ENCODE peak calls at places on chromosomes 16 and 17, in eight cellular contexts. One of them, this sample, is unnamed.
A peak's percentile ranks its signal among the peaks of the same experiment; 100 is the strongest.

GRCh38 chr16:66551362-66551761 is 1.0 kb upstream of the CKLF start:
- DNase-seq in activated CD8-positive, alpha-beta T cell treated with anti-CD3 and anti-CD28 coated beads, Interleukin-2, amount 10 ng/mL, durations not matched to agents 7 days and 5 days: peak; percentile 67
- DNase-seq in cardiac fibroblast: peak; percentile 18
- DNase-seq in HTR-8/SVneo: peak; percentile 63
- DNase-seq in kidney glomerular epithelial cell: no peak
- DNase-seq in CD4-positive, alpha-beta T cell: peak; percentile 27
- DNase-seq in T-helper 9 cell: peak; percentile 46
- DNase-seq in activated CD4-positive, alpha-beta T cell treated with anti-CD3 and anti-CD28 coated beads for 1 hour: peak; percentile 35
- DNase-seq in this sample: peak; percentile 61

GRCh38 chr17:6241381-6241780 is 171.2 kb downstream of the WSCD1 start:
- DNase-seq in kidney glomerular epithelial cell: no peak
- DNase-seq in cardiac fibroblast: no peak
- DNase-seq in activated CD4-positive, alpha-beta T cell treated with anti-CD3 and anti-CD28 coated beads for 1 hour: no peak
- DNase-seq in CD4-positive, alpha-beta T cell: no peak
- DNase-seq in T-helper 9 cell: no peak
- DNase-seq in HTR-8/SVneo: no peak
- DNase-seq in activated CD8-positive, alpha-beta T cell treated with anti-CD3 and anti-CD28 coated beads, Interleukin-2, amount 10 ng/mL, durations not matched to agents 7 days and 5 days: no peak
- DNase-seq in this sample: no peak

GRCh38 chr17:71110326-71110725 is 941.0 kb downstream of the KCNJ2 start:
- DNase-seq in HTR-8/SVneo: no peak
- DNase-seq in activated CD8-positive, alpha-beta T cell treated with anti-CD3 and anti-CD28 coated beads, Interleukin-2, amount 10 ng/mL, durations not matched to agents 7 days and 5 days: no peak
- DNase-seq in kidney glomerular epithelial cell: no peak
- DNase-seq in T-helper 9 cell: no peak
- DNase-seq in activated CD4-positive, alpha-beta T cell treated with anti-CD3 and anti-CD28 coated beads for 1 hour: no peak
- DNase-seq in cardiac fibroblast: no peak
- DNase-seq in CD4-positive, alpha-beta T cell: no peak
- DNase-seq in this sample: no peak

GRCh38 chr16:23651943-23652468 is 10.7 kb downstream of the DCTN5 start:
- DNase-seq in activated CD8-positive, alpha-beta T cell treated with anti-CD3 and anti-CD28 coated beads, Interleukin-2, amount 10 ng/mL, durations not matched to agents 7 days and 5 days: no peak
- DNase-seq in activated CD4-positive, alpha-beta T cell treated with anti-CD3 and anti-CD28 coated beads for 1 hour: no peak
- DNase-seq in T-helper 9 cell: no peak
- DNase-seq in cardiac fibroblast: no peak
- DNase-seq in CD4-positive, alpha-beta T cell: no peak
- DNase-seq in HTR-8/SVneo: no peak
- DNase-seq in kidney glomerular epithelial cell: no peak
- DNase-seq in this sample: no peak

GRCh38 chr17:31581491-31581890 is 190.0 kb downstream of the RAB11FIP4 start:
- DNase-seq in CD4-positive, alpha-beta T cell: no peak
- DNase-seq in kidney glomerular epithelial cell: peak; percentile 36
- DNase-seq in HTR-8/SVneo: no peak
- DNase-seq in T-helper 9 cell: no peak
- DNase-seq in activated CD8-positive, alpha-beta T cell treated with anti-CD3 and anti-CD28 coated beads, Interleukin-2, amount 10 ng/mL, durations not matched to agents 7 days and 5 days: no peak
- DNase-seq in activated CD4-positive, alpha-beta T cell treated with anti-CD3 and anti-CD28 coated beads for 1 hour: no peak
- DNase-seq in cardiac fibroblast: peak; percentile 65
- DNase-seq in this sample: peak; percentile 38

GRCh38 chr16:79367822-79368221 is 232.7 kb downstream of the MAF start:
- DNase-seq in activated CD4-positive, alpha-beta T cell treated with anti-CD3 and anti-CD28 coated beads for 1 hour: no peak
- DNase-seq in cardiac fibroblast: no peak
- DNase-seq in activated CD8-positive, alpha-beta T cell treated with anti-CD3 and anti-CD28 coated beads, Interleukin-2, amount 10 ng/mL, durations not matched to agents 7 days and 5 days: no peak
- DNase-seq in kidney glomerular epithelial cell: no peak
- DNase-seq in T-helper 9 cell: no peak
- DNase-seq in CD4-positive, alpha-beta T cell: no peak
- DNase-seq in HTR-8/SVneo: no peak
- DNase-seq in this sample: no peak

GRCh38 chr17:7967751-7968150 is 34.7 kb upstream of the GUCY2D start:
- DNase-seq in HTR-8/SVneo: no peak
- DNase-seq in CD4-positive, alpha-beta T cell: no peak
- DNase-seq in cardiac fibroblast: no peak
- DNase-seq in T-helper 9 cell: no peak
- DNase-seq in activated CD4-positive, alpha-beta T cell treated with anti-CD3 and anti-CD28 coated beads for 1 hour: no peak
- DNase-seq in activated CD8-positive, alpha-beta T cell treated with anti-CD3 and anti-CD28 coated beads, Interleukin-2, amount 10 ng/mL, durations not matched to agents 7 days and 5 days: no peak
- DNase-seq in kidney glomerular epithelial cell: no peak
- DNase-seq in this sample: no peak

GRCh38 chr17:64661731-64661980 is 451 bp downstream of the SMURF2 start:
- DNase-seq in cardiac fibroblast: no peak
- DNase-seq in T-helper 9 cell: no peak
- DNase-seq in CD4-positive, alpha-beta T cell: no peak
- DNase-seq in activated CD8-positive, alpha-beta T cell treated with anti-CD3 and anti-CD28 coated beads, Interleukin-2, amount 10 ng/mL, durations not matched to agents 7 days and 5 days: no peak
- DNase-seq in HTR-8/SVneo: no peak
- DNase-seq in kidney glomerular epithelial cell: no peak
- DNase-seq in activated CD4-positive, alpha-beta T cell treated with anti-CD3 and anti-CD28 coated beads for 1 hour: no peak
- DNase-seq in this sample: peak; percentile 59

GRCh38 chr17:29593546-29594440 is 861 bp downstream of the ANKRD13B start:
- DNase-seq in activated CD8-positive, alpha-beta T cell treated with anti-CD3 and anti-CD28 coated beads, Interleukin-2, amount 10 ng/mL, durations not matched to agents 7 days and 5 days: peak; percentile 60
- DNase-seq in CD4-positive, alpha-beta T cell: no peak
- DNase-seq in activated CD4-positive, alpha-beta T cell treated with anti-CD3 and anti-CD28 coated beads for 1 hour: no peak
- DNase-seq in cardiac fibroblast: no peak
- DNase-seq in HTR-8/SVneo: peak; percentile 35
- DNase-seq in kidney glomerular epithelial cell: no peak
- DNase-seq in T-helper 9 cell: no peak
- DNase-seq in this sample: peak; percentile 29

GRCh38 chr17:67836205-67836987 is 11.1 kb downstream of the BPTF start:
- DNase-seq in CD4-positive, alpha-beta T cell: no peak
- DNase-seq in activated CD4-positive, alpha-beta T cell treated with anti-CD3 and anti-CD28 coated beads for 1 hour: no peak
- DNase-seq in activated CD8-positive, alpha-beta T cell treated with anti-CD3 and anti-CD28 coated beads, Interleukin-2, amount 10 ng/mL, durations not matched to agents 7 days and 5 days: no peak
- DNase-seq in T-helper 9 cell: no peak
- DNase-seq in kidney glomerular epithelial cell: no peak
- DNase-seq in HTR-8/SVneo: peak; percentile 23
- DNase-seq in cardiac fibroblast: peak; percentile 71
- DNase-seq in this sample: no peak

GRCh38 chr17:48335858-48336500 is 94.0 kb downstream of the SKAP1 start:
- DNase-seq in HTR-8/SVneo: peak; percentile 48
- DNase-seq in CD4-positive, alpha-beta T cell: no peak
- DNase-seq in T-helper 9 cell: no peak
- DNase-seq in activated CD4-positive, alpha-beta T cell treated with anti-CD3 and anti-CD28 coated beads for 1 hour: no peak
- DNase-seq in kidney glomerular epithelial cell: peak; percentile 44
- DNase-seq in activated CD8-positive, alpha-beta T cell treated with anti-CD3 and anti-CD28 coated beads, Interleukin-2, amount 10 ng/mL, durations not matched to agents 7 days and 5 days: no peak
- DNase-seq in cardiac fibroblast: peak; percentile 82
- DNase-seq in this sample: no peak

GRCh38 chr16:79932564-79932963 is 332.0 kb upstream of the MAF start:
- DNase-seq in CD4-positive, alpha-beta T cell: no peak
- DNase-seq in kidney glomerular epithelial cell: peak; percentile 6
- DNase-seq in activated CD8-positive, alpha-beta T cell treated with anti-CD3 and anti-CD28 coated beads, Interleukin-2, amount 10 ng/mL, durations not matched to agents 7 days and 5 days: no peak
- DNase-seq in HTR-8/SVneo: no peak
- DNase-seq in cardiac fibroblast: peak; percentile 7
- DNase-seq in T-helper 9 cell: no peak
- DNase-seq in activated CD4-positive, alpha-beta T cell treated with anti-CD3 and anti-CD28 coated beads for 1 hour: no peak
- DNase-seq in this sample: no peak

GRCh38 chr16:25014500-25015147 is 545 bp downstream of the ARHGAP17 start:
- DNase-seq in HTR-8/SVneo: no peak
- DNase-seq in kidney glomerular epithelial cell: peak; percentile 12
- DNase-seq in CD4-positive, alpha-beta T cell: peak; percentile 1
- DNase-seq in T-helper 9 cell: peak; percentile 8
- DNase-seq in activated CD8-positive, alpha-beta T cell treated with anti-CD3 and anti-CD28 coated beads, Interleukin-2, amount 10 ng/mL, durations not matched to agents 7 days and 5 days: peak; percentile 35
- DNase-seq in activated CD4-positive, alpha-beta T cell treated with anti-CD3 and anti-CD28 coated beads for 1 hour: no peak
- DNase-seq in cardiac fibroblast: peak; percentile 55
- DNase-seq in this sample: peak; percentile 54

GRCh38 chr16:24610421-24610765 is 71.0 kb downstream of the RBBP6 start:
- DNase-seq in cardiac fibroblast: peak; percentile 38
- DNase-seq in activated CD4-positive, alpha-beta T cell treated with anti-CD3 and anti-CD28 coated beads for 1 hour: no peak
- DNase-seq in CD4-positive, alpha-beta T cell: no peak
- DNase-seq in activated CD8-positive, alpha-beta T cell treated with anti-CD3 and anti-CD28 coated beads, Interleukin-2, amount 10 ng/mL, durations not matched to agents 7 days and 5 days: no peak
- DNase-seq in T-helper 9 cell: no peak
- DNase-seq in kidney glomerular epithelial cell: no peak
- DNase-seq in HTR-8/SVneo: no peak
- DNase-seq in this sample: peak; percentile 10

GRCh38 chr17:18140648-18141047 is 32.1 kb downstream of the MYO15A start:
- DNase-seq in activated CD8-positive, alpha-beta T cell treated with anti-CD3 and anti-CD28 coated beads, Interleukin-2, amount 10 ng/mL, durations not matched to agents 7 days and 5 days: no peak
- DNase-seq in CD4-positive, alpha-beta T cell: no peak
- DNase-seq in T-helper 9 cell: no peak
- DNase-seq in activated CD4-positive, alpha-beta T cell treated with anti-CD3 and anti-CD28 coated beads for 1 hour: no peak
- DNase-seq in cardiac fibroblast: no peak
- DNase-seq in kidney glomerular epithelial cell: no peak
- DNase-seq in HTR-8/SVneo: no peak
- DNase-seq in this sample: no peak

GRCh38 chr16:15843635-15844279 is 13.1 kb downstream of the MYH11 start:
- DNase-seq in CD4-positive, alpha-beta T cell: no peak
- DNase-seq in kidney glomerular epithelial cell: no peak
- DNase-seq in HTR-8/SVneo: no peak
- DNase-seq in cardiac fibroblast: no peak
- DNase-seq in T-helper 9 cell: no peak
- DNase-seq in activated CD4-positive, alpha-beta T cell treated with anti-CD3 and anti-CD28 coated beads for 1 hour: no peak
- DNase-seq in activated CD8-positive, alpha-beta T cell treated with anti-CD3 and anti-CD28 coated beads, Interleukin-2, amount 10 ng/mL, durations not matched to agents 7 days and 5 days: no peak
- DNase-seq in this sample: no peak

GRCh38 chr17:43974541-43975315 is 21.0 kb upstream of the PYY start:
- DNase-seq in kidney glomerular epithelial cell: no peak
- DNase-seq in activated CD8-positive, alpha-beta T cell treated with anti-CD3 and anti-CD28 coated beads, Interleukin-2, amount 10 ng/mL, durations not matched to agents 7 days and 5 days: no peak
- DNase-seq in T-helper 9 cell: no peak
- DNase-seq in cardiac fibroblast: no peak
- DNase-seq in activated CD4-positive, alpha-beta T cell treated with anti-CD3 and anti-CD28 coated beads for 1 hour: no peak
- DNase-seq in HTR-8/SVneo: no peak
- DNase-seq in CD4-positive, alpha-beta T cell: no peak
- DNase-seq in this sample: no peak

GRCh38 chr17:77494664-77495435 is 354.1 kb downstream of the SEC14L1 start:
- DNase-seq in HTR-8/SVneo: peak; percentile 93
- DNase-seq in CD4-positive, alpha-beta T cell: peak; percentile 67
- DNase-seq in T-helper 9 cell: peak; percentile 73
- DNase-seq in kidney glomerular epithelial cell: peak; percentile 22
- DNase-seq in activated CD4-positive, alpha-beta T cell treated with anti-CD3 and anti-CD28 coated beads for 1 hour: peak; percentile 67
- DNase-seq in activated CD8-positive, alpha-beta T cell treated with anti-CD3 and anti-CD28 coated beads, Interleukin-2, amount 10 ng/mL, durations not matched to agents 7 days and 5 days: peak; percentile 83
- DNase-seq in cardiac fibroblast: peak; percentile 74
- DNase-seq in this sample: peak; percentile 67

GRCh38 chr17:49993423-49994037 is 1.5 kb downstream of the DLX3 start:
- DNase-seq in kidney glomerular epithelial cell: no peak
- DNase-seq in activated CD8-positive, alpha-beta T cell treated with anti-CD3 and anti-CD28 coated beads, Interleukin-2, amount 10 ng/mL, durations not matched to agents 7 days and 5 days: peak; percentile 46
- DNase-seq in CD4-positive, alpha-beta T cell: no peak
- DNase-seq in activated CD4-positive, alpha-beta T cell treated with anti-CD3 and anti-CD28 coated beads for 1 hour: no peak
- DNase-seq in T-helper 9 cell: no peak
- DNase-seq in HTR-8/SVneo: no peak
- DNase-seq in cardiac fibroblast: no peak
- DNase-seq in this sample: no peak

GRCh38 chr17:27356091-27356705 is 62.3 kb downstream of the WSB1 start:
- DNase-seq in activated CD4-positive, alpha-beta T cell treated with anti-CD3 and anti-CD28 coated beads for 1 hour: no peak
- DNase-seq in CD4-positive, alpha-beta T cell: no peak
- DNase-seq in cardiac fibroblast: no peak
- DNase-seq in activated CD8-positive, alpha-beta T cell treated with anti-CD3 and anti-CD28 coated beads, Interleukin-2, amount 10 ng/mL, durations not matched to agents 7 days and 5 days: no peak
- DNase-seq in HTR-8/SVneo: no peak
- DNase-seq in T-helper 9 cell: no peak
- DNase-seq in kidney glomerular epithelial cell: no peak
- DNase-seq in this sample: no peak

GRCh38 chr17:43528319-43528987 is 17.7 kb downstream of the ETV4 start:
- DNase-seq in kidney glomerular epithelial cell: no peak
- DNase-seq in cardiac fibroblast: peak; percentile 23
- DNase-seq in CD4-positive, alpha-beta T cell: no peak
- DNase-seq in HTR-8/SVneo: no peak
- DNase-seq in T-helper 9 cell: no peak
- DNase-seq in activated CD4-positive, alpha-beta T cell treated with anti-CD3 and anti-CD28 coated beads for 1 hour: no peak
- DNase-seq in activated CD8-positive, alpha-beta T cell treated with anti-CD3 and anti-CD28 coated beads, Interleukin-2, amount 10 ng/mL, durations not matched to agents 7 days and 5 days: no peak
- DNase-seq in this sample: peak; percentile 81

GRCh38 chr17:81350320-81350686 is 45.0 kb upstream of the BAHCC1 start:
- DNase-seq in T-helper 9 cell: no peak
- DNase-seq in HTR-8/SVneo: no peak
- DNase-seq in cardiac fibroblast: no peak
- DNase-seq in activated CD8-positive, alpha-beta T cell treated with anti-CD3 and anti-CD28 coated beads, Interleukin-2, amount 10 ng/mL, durations not matched to agents 7 days and 5 days: no peak
- DNase-seq in kidney glomerular epithelial cell: no peak
- DNase-seq in activated CD4-positive, alpha-beta T cell treated with anti-CD3 and anti-CD28 coated beads for 1 hour: no peak
- DNase-seq in CD4-positive, alpha-beta T cell: no peak
- DNase-seq in this sample: no peak

GRCh38 chr17:40026816-40027613 is 11.8 kb downstream of the CSF3 start:
- DNase-seq in activated CD4-positive, alpha-beta T cell treated with anti-CD3 and anti-CD28 coated beads for 1 hour: peak; percentile 62
- DNase-seq in CD4-positive, alpha-beta T cell: peak; percentile 63
- DNase-seq in activated CD8-positive, alpha-beta T cell treated with anti-CD3 and anti-CD28 coated beads, Interleukin-2, amount 10 ng/mL, durations not matched to agents 7 days and 5 days: peak; percentile 85
- DNase-seq in cardiac fibroblast: peak; percentile 89
- DNase-seq in HTR-8/SVneo: peak; percentile 95
- DNase-seq in kidney glomerular epithelial cell: peak; percentile 46
- DNase-seq in T-helper 9 cell: peak; percentile 71
- DNase-seq in this sample: peak; percentile 85

GRCh38 chr16:59249049-59249448 is 514.9 kb upstream of the GOT2 start:
- DNase-seq in cardiac fibroblast: no peak
- DNase-seq in kidney glomerular epithelial cell: no peak
- DNase-seq in activated CD4-positive, alpha-beta T cell treated with anti-CD3 and anti-CD28 coated beads for 1 hour: no peak
- DNase-seq in T-helper 9 cell: no peak
- DNase-seq in CD4-positive, alpha-beta T cell: no peak
- DNase-seq in HTR-8/SVneo: no peak
- DNase-seq in activated CD8-positive, alpha-beta T cell treated with anti-CD3 and anti-CD28 coated beads, Interleukin-2, amount 10 ng/mL, durations not matched to agents 7 days and 5 days: no peak
- DNase-seq in this sample: no peak

GRCh38 chr17:57808882-57809281 is 41.0 kb downstream of the MRPS23 start:
- DNase-seq in cardiac fibroblast: no peak
- DNase-seq in activated CD4-positive, alpha-beta T cell treated with anti-CD3 and anti-CD28 coated beads for 1 hour: no peak
- DNase-seq in activated CD8-positive, alpha-beta T cell treated with anti-CD3 and anti-CD28 coated beads, Interleukin-2, amount 10 ng/mL, durations not matched to agents 7 days and 5 days: no peak
- DNase-seq in T-helper 9 cell: no peak
- DNase-seq in CD4-positive, alpha-beta T cell: no peak
- DNase-seq in kidney glomerular epithelial cell: no peak
- DNase-seq in HTR-8/SVneo: no peak
- DNase-seq in this sample: no peak

GRCh38 chr17:36731091-36731490 is 129.7 kb downstream of the MRM1 start:
- DNase-seq in HTR-8/SVneo: no peak
- DNase-seq in CD4-positive, alpha-beta T cell: no peak
- DNase-seq in T-helper 9 cell: no peak
- DNase-seq in activated CD8-positive, alpha-beta T cell treated with anti-CD3 and anti-CD28 coated beads, Interleukin-2, amount 10 ng/mL, durations not matched to agents 7 days and 5 days: no peak
- DNase-seq in kidney glomerular epithelial cell: no peak
- DNase-seq in cardiac fibroblast: no peak
- DNase-seq in activated CD4-positive, alpha-beta T cell treated with anti-CD3 and anti-CD28 coated beads for 1 hour: no peak
- DNase-seq in this sample: no peak

GRCh38 chr17:62668091-62668804 is 40.8 kb downstream of the MRC2 start:
- DNase-seq in kidney glomerular epithelial cell: no peak
- DNase-seq in activated CD4-positive, alpha-beta T cell treated with anti-CD3 and anti-CD28 coated beads for 1 hour: no peak
- DNase-seq in CD4-positive, alpha-beta T cell: no peak
- DNase-seq in activated CD8-positive, alpha-beta T cell treated with anti-CD3 and anti-CD28 coated beads, Interleukin-2, amount 10 ng/mL, durations not matched to agents 7 days and 5 days: no peak
- DNase-seq in cardiac fibroblast: peak; percentile 45
- DNase-seq in HTR-8/SVneo: no peak
- DNase-seq in T-helper 9 cell: no peak
- DNase-seq in this sample: no peak

GRCh38 chr16:78097522-78097921 is 1.9 kb upstream of the WWOX start:
- DNase-seq in activated CD4-positive, alpha-beta T cell treated with anti-CD3 and anti-CD28 coated beads for 1 hour: no peak
- DNase-seq in cardiac fibroblast: no peak
- DNase-seq in activated CD8-positive, alpha-beta T cell treated with anti-CD3 and anti-CD28 coated beads, Interleukin-2, amount 10 ng/mL, durations not matched to agents 7 days and 5 days: no peak
- DNase-seq in kidney glomerular epithelial cell: no peak
- DNase-seq in T-helper 9 cell: no peak
- DNase-seq in CD4-positive, alpha-beta T cell: no peak
- DNase-seq in HTR-8/SVneo: no peak
- DNase-seq in this sample: no peak

GRCh38 chr16:82241469-82242052 is 71.5 kb upstream of the MPHOSPH6 start:
- DNase-seq in activated CD8-positive, alpha-beta T cell treated with anti-CD3 and anti-CD28 coated beads, Interleukin-2, amount 10 ng/mL, durations not matched to agents 7 days and 5 days: no peak
- DNase-seq in activated CD4-positive, alpha-beta T cell treated with anti-CD3 and anti-CD28 coated beads for 1 hour: no peak
- DNase-seq in CD4-positive, alpha-beta T cell: no peak
- DNase-seq in cardiac fibroblast: no peak
- DNase-seq in T-helper 9 cell: no peak
- DNase-seq in kidney glomerular epithelial cell: no peak
- DNase-seq in HTR-8/SVneo: no peak
- DNase-seq in this sample: no peak

GRCh38 chr16:3112058-3112880 is at the start of gene ZNF205:
- DNase-seq in T-helper 9 cell: no peak
- DNase-seq in kidney glomerular epithelial cell: peak; percentile 51
- DNase-seq in CD4-positive, alpha-beta T cell: no peak
- DNase-seq in activated CD8-positive, alpha-beta T cell treated with anti-CD3 and anti-CD28 coated beads, Interleukin-2, amount 10 ng/mL, durations not matched to agents 7 days and 5 days: no peak
- DNase-seq in activated CD4-positive, alpha-beta T cell treated with anti-CD3 and anti-CD28 coated beads for 1 hour: no peak
- DNase-seq in cardiac fibroblast: peak; percentile 74
- DNase-seq in HTR-8/SVneo: peak; percentile 88
- DNase-seq in this sample: peak; percentile 76

GRCh38 chr17:80005360-80006338 is 30.0 kb downstream of the TBC1D16 start:
- DNase-seq in cardiac fibroblast: peak; percentile 51
- DNase-seq in T-helper 9 cell: peak; percentile 53
- DNase-seq in activated CD4-positive, alpha-beta T cell treated with anti-CD3 and anti-CD28 coated beads for 1 hour: peak; percentile 45
- DNase-seq in HTR-8/SVneo: peak; percentile 86
- DNase-seq in CD4-positive, alpha-beta T cell: peak; percentile 41
- DNase-seq in kidney glomerular epithelial cell: peak; percentile 24
- DNase-seq in activated CD8-positive, alpha-beta T cell treated with anti-CD3 and anti-CD28 coated beads, Interleukin-2, amount 10 ng/mL, durations not matched to agents 7 days and 5 days: peak; percentile 73
- DNase-seq in this sample: peak; percentile 50

GRCh38 chr17:80191720-80192265 is 22.0 kb downstream of the CARD14 start:
- DNase-seq in activated CD8-positive, alpha-beta T cell treated with anti-CD3 and anti-CD28 coated beads, Interleukin-2, amount 10 ng/mL, durations not matched to agents 7 days and 5 days: no peak
- DNase-seq in kidney glomerular epithelial cell: no peak
- DNase-seq in CD4-positive, alpha-beta T cell: no peak
- DNase-seq in cardiac fibroblast: no peak
- DNase-seq in HTR-8/SVneo: no peak
- DNase-seq in T-helper 9 cell: no peak
- DNase-seq in activated CD4-positive, alpha-beta T cell treated with anti-CD3 and anti-CD28 coated beads for 1 hour: no peak
- DNase-seq in this sample: no peak

GRCh38 chr17:45414997-45415881 is 17.4 kb downstream of the ARHGAP27 start:
- DNase-seq in kidney glomerular epithelial cell: no peak
- DNase-seq in T-helper 9 cell: no peak
- DNase-seq in cardiac fibroblast: no peak
- DNase-seq in activated CD8-positive, alpha-beta T cell treated with anti-CD3 and anti-CD28 coated beads, Interleukin-2, amount 10 ng/mL, durations not matched to agents 7 days and 5 days: no peak
- DNase-seq in CD4-positive, alpha-beta T cell: no peak
- DNase-seq in activated CD4-positive, alpha-beta T cell treated with anti-CD3 and anti-CD28 coated beads for 1 hour: no peak
- DNase-seq in HTR-8/SVneo: no peak
- DNase-seq in this sample: no peak

GRCh38 chr17:62652251-62653001 is 25.0 kb downstream of the MRC2 start:
- DNase-seq in T-helper 9 cell: peak; percentile 6
- DNase-seq in CD4-positive, alpha-beta T cell: no peak
- DNase-seq in activated CD4-positive, alpha-beta T cell treated with anti-CD3 and anti-CD28 coated beads for 1 hour: no peak
- DNase-seq in kidney glomerular epithelial cell: peak; percentile 37
- DNase-seq in cardiac fibroblast: peak; percentile 75
- DNase-seq in HTR-8/SVneo: peak; percentile 73
- DNase-seq in activated CD8-positive, alpha-beta T cell treated with anti-CD3 and anti-CD28 coated beads, Interleukin-2, amount 10 ng/mL, durations not matched to agents 7 days and 5 days: peak; percentile 44
- DNase-seq in this sample: peak; percentile 59